ENCODE peak calls at places on chromosomes 3 and 15, in seven cellular contexts. One of them, this sample, is unnamed.

GRCh38 chr3:117473981-117474563 is 764.5 kb downstream of the TUSC7 start:
- DNase-seq in cardiac muscle cell: no peak
- DNase-seq in body of pancreas: no peak
- DNase-seq in GM12865: no peak
- DNase-seq in prostate gland: no peak
- DNase-seq in GM10248: no peak
- DNase-seq in HL-60: no peak
- DNase-seq in this sample: no peak

GRCh38 chr15:35005933-35006332 is 17.8 kb upstream of the ZNF770 start:
- DNase-seq in GM10248: no peak
- DNase-seq in GM12865: no peak
- DNase-seq in HL-60: no peak
- DNase-seq in cardiac muscle cell: no peak
- DNase-seq in prostate gland: no peak
- DNase-seq in body of pancreas: no peak
- DNase-seq in this sample: no peak

GRCh38 chr3:175186511-175186910 is 327.4 kb downstream of the NAALADL2 start:
- DNase-seq in body of pancreas: no peak
- DNase-seq in HL-60: no peak
- DNase-seq in cardiac muscle cell: no peak
- DNase-seq in GM12865: no peak
- DNase-seq in prostate gland: no peak
- DNase-seq in GM10248: no peak
- DNase-seq in this sample: no peak

GRCh38 chr15:63073497-63074172 is 31.1 kb downstream of the TPM1 start:
- DNase-seq in GM12865: no peak
- DNase-seq in cardiac muscle cell: no peak
- DNase-seq in HL-60: no peak
- DNase-seq in prostate gland: no peak
- DNase-seq in GM10248: no peak
- DNase-seq in body of pancreas: no peak
- DNase-seq in this sample: no peak

GRCh38 chr15:35436422-35436821 is 109.5 kb downstream of the DPH6 start:
- DNase-seq in HL-60: no peak
- DNase-seq in body of pancreas: no peak
- DNase-seq in cardiac muscle cell: no peak
- DNase-seq in GM12865: no peak
- DNase-seq in GM10248: no peak
- DNase-seq in prostate gland: no peak
- DNase-seq in this sample: no peak

GRCh38 chr3:62134061-62134496 is 239.3 kb downstream of the FEZF2 start:
- DNase-seq in cardiac muscle cell: peak
- DNase-seq in HL-60: no peak
- DNase-seq in GM10248: no peak
- DNase-seq in prostate gland: no peak
- DNase-seq in body of pancreas: no peak
- DNase-seq in GM12865: no peak
- DNase-seq in this sample: peak

GRCh38 chr3:145094355-145094941 is 1066.5 kb downstream of the PLOD2 start:
- DNase-seq in prostate gland: no peak
- DNase-seq in body of pancreas: no peak
- DNase-seq in GM10248: peak
- DNase-seq in HL-60: no peak
- DNase-seq in cardiac muscle cell: peak
- DNase-seq in GM12865: peak
- DNase-seq in this sample: peak

GRCh38 chr15:60982249-60982932 is 246.7 kb downstream of the RORA start:
- DNase-seq in body of pancreas: no peak
- DNase-seq in prostate gland: no peak
- DNase-seq in GM10248: no peak
- DNase-seq in GM12865: no peak
- DNase-seq in cardiac muscle cell: no peak
- DNase-seq in HL-60: no peak
- DNase-seq in this sample: no peak

GRCh38 chr3:11680509-11680908 is 36.8 kb upstream of the VGLL4 start:
- DNase-seq in GM10248: no peak
- DNase-seq in prostate gland: no peak
- DNase-seq in cardiac muscle cell: no peak
- DNase-seq in GM12865: no peak
- DNase-seq in HL-60: no peak
- DNase-seq in body of pancreas: no peak
- DNase-seq in this sample: no peak

GRCh38 chr3:53501203-53501602 is 6.8 kb downstream of the CACNA1D start:
- DNase-seq in HL-60: no peak
- DNase-seq in GM12865: no peak
- DNase-seq in cardiac muscle cell: no peak
- DNase-seq in prostate gland: no peak
- DNase-seq in GM10248: no peak
- DNase-seq in body of pancreas: no peak
- DNase-seq in this sample: no peak

GRCh38 chr3:159128628-159129027 is 326.8 kb downstream of the MFSD1 start:
- DNase-seq in prostate gland: no peak
- DNase-seq in body of pancreas: no peak
- DNase-seq in HL-60: no peak
- DNase-seq in GM10248: no peak
- DNase-seq in cardiac muscle cell: peak
- DNase-seq in GM12865: no peak
- DNase-seq in this sample: peak

GRCh38 chr3:195855471-195856409 is 44.0 kb upstream of the MUC4 start:
- DNase-seq in GM12865: no peak
- DNase-seq in prostate gland: no peak
- DNase-seq in cardiac muscle cell: no peak
- DNase-seq in body of pancreas: no peak
- DNase-seq in HL-60: no peak
- DNase-seq in GM10248: no peak
- DNase-seq in this sample: no peak

GRCh38 chr15:48437178-48437577 is 105.9 kb downstream of the DUT start:
- DNase-seq in body of pancreas: no peak
- DNase-seq in HL-60: no peak
- DNase-seq in prostate gland: no peak
- DNase-seq in GM12865: no peak
- DNase-seq in cardiac muscle cell: peak
- DNase-seq in GM10248: no peak
- DNase-seq in this sample: peak

GRCh38 chr3:28050895-28051294 is 190.5 kb upstream of the CMC1 start:
- DNase-seq in body of pancreas: no peak
- DNase-seq in cardiac muscle cell: peak
- DNase-seq in GM10248: no peak
- DNase-seq in GM12865: peak
- DNase-seq in prostate gland: no peak
- DNase-seq in HL-60: peak
- DNase-seq in this sample: peak

GRCh38 chr3:53775834-53776251 is 70.4 kb downstream of the CHDH start:
- DNase-seq in GM10248: no peak
- DNase-seq in HL-60: no peak
- DNase-seq in body of pancreas: no peak
- DNase-seq in cardiac muscle cell: no peak
- DNase-seq in GM12865: no peak
- DNase-seq in prostate gland: no peak
- DNase-seq in this sample: peak

GRCh38 chr3:127425505-127426443 is 137.9 kb upstream of the PRR20G start:
- DNase-seq in HL-60: no peak
- DNase-seq in body of pancreas: no peak
- DNase-seq in GM10248: no peak
- DNase-seq in GM12865: no peak
- DNase-seq in prostate gland: no peak
- DNase-seq in cardiac muscle cell: no peak
- DNase-seq in this sample: no peak

GRCh38 chr3:63966871-63967270 is 54.7 kb upstream of the SCAANT1 start:
- DNase-seq in HL-60: no peak
- DNase-seq in GM12865: no peak
- DNase-seq in cardiac muscle cell: no peak
- DNase-seq in prostate gland: no peak
- DNase-seq in GM10248: no peak
- DNase-seq in body of pancreas: no peak
- DNase-seq in this sample: no peak

GRCh38 chr3:192816274-192816853 is 89.0 kb upstream of the FGF12 start:
- DNase-seq in body of pancreas: peak
- DNase-seq in cardiac muscle cell: peak
- DNase-seq in prostate gland: peak
- DNase-seq in GM12865: peak
- DNase-seq in HL-60: no peak
- DNase-seq in GM10248: no peak
- DNase-seq in this sample: peak

GRCh38 chr3:144770291-144770690 is 798.7 kb downstream of the DIPK2A start:
- DNase-seq in cardiac muscle cell: no peak
- DNase-seq in GM10248: no peak
- DNase-seq in HL-60: no peak
- DNase-seq in body of pancreas: no peak
- DNase-seq in prostate gland: no peak
- DNase-seq in GM12865: no peak
- DNase-seq in this sample: no peak

GRCh38 chr15:96121066-96121465 is 209.4 kb upstream of the NR2F2 start:
- DNase-seq in cardiac muscle cell: peak
- DNase-seq in prostate gland: no peak
- DNase-seq in body of pancreas: no peak
- DNase-seq in GM10248: no peak
- DNase-seq in GM12865: no peak
- DNase-seq in HL-60: no peak
- DNase-seq in this sample: no peak

GRCh38 chr3:154062513-154062912 is 58.7 kb upstream of the ARHGEF26 start:
- DNase-seq in prostate gland: no peak
- DNase-seq in HL-60: no peak
- DNase-seq in GM12865: no peak
- DNase-seq in GM10248: no peak
- DNase-seq in body of pancreas: no peak
- DNase-seq in cardiac muscle cell: no peak
- DNase-seq in this sample: no peak

GRCh38 chr3:46359748-46360509 is 6.0 kb downstream of the CCR2 start:
- DNase-seq in cardiac muscle cell: no peak
- DNase-seq in GM10248: no peak
- DNase-seq in prostate gland: no peak
- DNase-seq in GM12865: peak
- DNase-seq in body of pancreas: no peak
- DNase-seq in HL-60: no peak
- DNase-seq in this sample: peak

GRCh38 chr3:129016725-129017530 is 15.8 kb downstream of the EFCC1 start:
- DNase-seq in GM10248: peak
- DNase-seq in prostate gland: no peak
- DNase-seq in HL-60: no peak
- DNase-seq in body of pancreas: no peak
- DNase-seq in GM12865: peak
- DNase-seq in cardiac muscle cell: peak
- DNase-seq in this sample: no peak
- TF ChIP-seq CTCF in GM10248: no peak
- TF ChIP-seq CTCF in prostate gland: no peak
- TF ChIP-seq CTCF in HL-60: no peak
- TF ChIP-seq CTCF in body of pancreas: no peak
- TF ChIP-seq CTCF in GM12865: no peak
- TF ChIP-seq CTCF in cardiac muscle cell: no peak
- TF ChIP-seq CTCF in this sample: no peak

GRCh38 chr3:123341871-123342630 is 106.8 kb downstream of the ADCY5 start:
- DNase-seq in HL-60: no peak
- DNase-seq in GM10248: no peak
- DNase-seq in prostate gland: no peak
- DNase-seq in body of pancreas: no peak
- DNase-seq in cardiac muscle cell: no peak
- DNase-seq in GM12865: no peak
- DNase-seq in this sample: no peak
- TF ChIP-seq CTCF in HL-60: no peak
- TF ChIP-seq CTCF in GM10248: no peak
- TF ChIP-seq CTCF in prostate gland: no peak
- TF ChIP-seq CTCF in body of pancreas: no peak
- TF ChIP-seq CTCF in cardiac muscle cell: no peak
- TF ChIP-seq CTCF in GM12865: no peak
- TF ChIP-seq CTCF in this sample: no peak

DNA sequence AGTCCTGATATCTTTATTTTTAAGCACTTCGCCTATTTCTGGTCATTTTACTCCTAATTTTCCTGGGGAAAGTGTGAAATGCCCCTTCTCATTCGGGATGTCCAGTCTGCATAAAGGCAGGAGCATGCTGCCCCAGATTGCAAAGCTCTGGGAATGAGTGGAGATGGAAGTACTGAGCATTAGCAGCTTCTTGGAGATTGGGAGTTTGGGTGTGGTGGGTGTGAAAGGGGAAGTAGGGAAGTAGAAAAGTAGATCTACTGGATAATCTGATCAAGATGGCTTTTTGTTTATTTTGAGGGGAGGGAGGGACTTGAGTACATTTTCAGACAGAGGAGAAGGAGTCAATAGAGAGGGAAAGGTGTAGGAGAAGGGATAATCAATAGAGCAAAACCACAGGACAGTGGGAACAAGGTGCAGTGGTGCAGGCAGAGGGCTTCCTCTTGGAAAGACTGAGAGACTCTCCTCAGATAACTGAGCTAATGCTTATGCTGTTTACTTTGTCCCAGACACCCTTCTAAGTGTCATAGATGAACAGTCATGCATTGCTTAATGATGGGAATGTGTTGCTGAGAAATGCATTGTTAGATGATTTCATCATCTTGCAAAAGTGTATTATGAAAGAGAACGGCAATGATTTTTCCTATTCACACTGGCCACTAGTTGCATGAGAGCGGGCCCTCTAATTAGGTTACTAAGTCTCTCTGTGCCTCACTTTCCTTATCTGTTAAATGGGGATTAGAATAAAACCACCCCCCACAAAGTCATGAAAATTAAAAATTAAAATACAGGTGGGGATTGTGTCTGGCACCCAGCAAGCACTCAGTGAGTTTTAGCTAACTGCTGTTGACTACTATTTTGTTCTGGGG is 45.5 kb downstream of the PHLDB2 start:
- DNase-seq in body of pancreas: no peak
- DNase-seq in GM12865: no peak
- DNase-seq in prostate gland: no peak
- DNase-seq in cardiac muscle cell: peak
- DNase-seq in GM10248: no peak
- DNase-seq in HL-60: no peak
- DNase-seq in this sample: peak
- TF ChIP-seq CTCF in body of pancreas: no peak
- TF ChIP-seq CTCF in GM12865: no peak
- TF ChIP-seq CTCF in prostate gland: no peak
- TF ChIP-seq CTCF in cardiac muscle cell: peak
- TF ChIP-seq CTCF in GM10248: no peak
- TF ChIP-seq CTCF in HL-60: no peak
- TF ChIP-seq CTCF in this sample: no peak

GRCh38 chr15:81256916-81257315 is 60.2 kb downstream of the IL16 start:
- DNase-seq in cardiac muscle cell: peak
- DNase-seq in GM10248: no peak
- DNase-seq in GM12865: no peak
- DNase-seq in body of pancreas: no peak
- DNase-seq in HL-60: no peak
- DNase-seq in prostate gland: no peak
- DNase-seq in this sample: peak
- TF ChIP-seq CTCF in cardiac muscle cell: peak
- TF ChIP-seq CTCF in GM10248: peak
- TF ChIP-seq CTCF in GM12865: no peak
- TF ChIP-seq CTCF in body of pancreas: no peak
- TF ChIP-seq CTCF in HL-60: no peak
- TF ChIP-seq CTCF in prostate gland: no peak
- TF ChIP-seq CTCF in this sample: peak

This sample was measured in foreskin fibroblast.